ENCODE peak calls at places on chromosomes 6 and 20, in four cellular contexts. J, M, L and Y are unnamed samples.

GRCh38 chr6:151681426-151682059 is 125.9 kb upstream of the ESR1 start:
- DNase-seq in J (no peak), M (no peak), L (no peak), Y (no peak)

GRCh38 chr6:14506656-14507242 is 389.2 kb downstream of the CD83 start:
- DNase-seq in J (no peak), M (no peak), L (no peak), Y (no peak)

GRCh38 chr20:10856237-10856636 is 182.4 kb upstream of the JAG1 start:
- DNase-seq in J (no peak), M (no peak), L (no peak), Y (peak)

GRCh38 chr6:34671801-34672656 is 24.5 kb downstream of the ILRUN start:
- DNase-seq in J (no peak), M (no peak), L (no peak), Y (peak)

GRCh38 chr20:41587523-41587922 is 30.7 kb downstream of the CHD6 start:
- DNase-seq in J (no peak), M (no peak), L (no peak), Y (no peak)

GRCh38 chr6:2943564-2943955 is 27.8 kb downstream of the SERPINB6 start:
- DNase-seq in J (no peak), M (no peak), L (no peak), Y (no peak)

GRCh38 chr20:63917811-63918210 is 22.9 kb downstream of the DNAJC5 start:
- DNase-seq in J (no peak), M (no peak), L (no peak), Y (no peak)

GRCh38 chr20:35461620-35462019 is 6.2 kb downstream of the CEP250 start:
- DNase-seq in J (no peak), M (no peak), L (no peak), Y (no peak)

GRCh38 chr20:53959849-53960585 is 110.4 kb downstream of the BCAS1 start:
- DNase-seq in J (no peak), M (no peak), L (no peak), Y (no peak)

GRCh38 chr20:38127011-38127621 is 38.0 kb downstream of the TGM2 start:
- DNase-seq in J (peak), M (no peak), L (peak), Y (peak)

GRCh38 chr6:85479221-85479620 is 29.3 kb downstream of the NT5E start:
- DNase-seq in J (no peak), M (no peak), L (no peak), Y (no peak)

GRCh38 chr6:128350416-128351254 is 169.8 kb downstream of the PTPRK start:
- DNase-seq in J (no peak), M (no peak), L (no peak), Y (peak)

GRCh38 chr6:129498556-129498940 is 211.4 kb downstream of the ARHGAP18 start:
- DNase-seq in J (no peak), M (no peak), L (no peak), Y (no peak)

GRCh38 chr6:112357801-112358200 is 10.7 kb downstream of the RFPL4B start:
- DNase-seq in J (peak), M (no peak), L (no peak), Y (peak)

GRCh38 chr20:49477200-49477599 is 5.3 kb downstream of the KCNB1 start:
- DNase-seq in J (no peak), M (no peak), L (no peak), Y (peak)

GRCh38 chr6:2477723-2478122 is 232.3 kb upstream of the GMDS start:
- DNase-seq in J (no peak), M (no peak), L (peak), Y (no peak)

GRCh38 chr20:48360338-48360698 is 467.5 kb downstream of the PREX1 start:
- DNase-seq in J (no peak), M (no peak), L (no peak), Y (no peak)